ENCODE peak calls at places on chromosomes 1 and 21, in five cellular contexts. One of them, this sample, is unnamed.

GRCh38 chr1:28773105-28773504 is 36.4 kb downstream of the YTHDF2 start:
- DNase-seq in NCI-H2107: no peak
- DNase-seq in myocyte: no peak
- DNase-seq in T-cell: no peak
- DNase-seq in endothelial cell: no peak
- DNase-seq in this sample: no peak

GRCh38 chr1:183040600-183040999 is 17.4 kb downstream of the LAMC1 start:
- DNase-seq in NCI-H2107: no peak
- DNase-seq in myocyte: no peak
- DNase-seq in T-cell: no peak
- DNase-seq in endothelial cell: no peak
- DNase-seq in this sample: no peak

GRCh38 chr21:15823486-15824150 is 93.8 kb downstream of the USP25 start:
- DNase-seq in NCI-H2107: no peak
- DNase-seq in myocyte: no peak
- DNase-seq in T-cell: no peak
- DNase-seq in endothelial cell: no peak
- DNase-seq in this sample: no peak

GRCh38 chr1:41404308-41404755 is 43.1 kb downstream of the FOXO6 start:
- DNase-seq in NCI-H2107: no peak
- DNase-seq in myocyte: peak; percentile 86
- DNase-seq in T-cell: peak; percentile 12
- DNase-seq in endothelial cell: peak; percentile 70
- DNase-seq in this sample: peak; percentile 87

GRCh38 chr1:151606867-151607266 is 5.0 kb upstream of the SNX27 start:
- DNase-seq in NCI-H2107: no peak
- DNase-seq in myocyte: no peak
- DNase-seq in T-cell: no peak
- DNase-seq in endothelial cell: no peak
- DNase-seq in this sample: no peak

GRCh38 chr1:215023151-215023832 is 59.2 kb upstream of the KCNK2 start:
- DNase-seq in NCI-H2107: no peak
- DNase-seq in myocyte: no peak
- DNase-seq in T-cell: no peak
- DNase-seq in endothelial cell: no peak
- DNase-seq in this sample: peak; percentile 31

GRCh38 chr1:236273358-236273757 is 8.4 kb downstream of the ERO1B start:
- DNase-seq in NCI-H2107: no peak
- DNase-seq in myocyte: no peak
- DNase-seq in T-cell: no peak
- DNase-seq in endothelial cell: no peak
- DNase-seq in this sample: no peak

GRCh38 chr1:44970317-44970716 is 16.1 kb downstream of the EIF2B3 start:
- DNase-seq in NCI-H2107: no peak
- DNase-seq in myocyte: peak; percentile 14
- DNase-seq in T-cell: no peak
- DNase-seq in endothelial cell: no peak
- DNase-seq in this sample: peak; percentile 25

GRCh38 chr1:192529811-192530210 is 45.8 kb upstream of the RGS1 start:
- DNase-seq in NCI-H2107: no peak
- DNase-seq in myocyte: no peak
- DNase-seq in T-cell: no peak
- DNase-seq in endothelial cell: no peak
- DNase-seq in this sample: no peak

GRCh38 chr1:25699501-25700089 is 83.0 kb downstream of the MAN1C1 start:
- DNase-seq in NCI-H2107: no peak
- DNase-seq in myocyte: peak; percentile 76
- DNase-seq in T-cell: no peak
- DNase-seq in endothelial cell: no peak
- DNase-seq in this sample: no peak

GRCh38 chr1:182649041-182649440 is 35.3 kb downstream of the RGS8 start:
- DNase-seq in NCI-H2107: no peak
- DNase-seq in myocyte: no peak
- DNase-seq in T-cell: no peak
- DNase-seq in endothelial cell: no peak
- DNase-seq in this sample: no peak

GRCh38 chr21:30044447-30045064 is 104.8 kb upstream of the GRIK1 start:
- DNase-seq in NCI-H2107: no peak
- DNase-seq in myocyte: peak; percentile 16
- DNase-seq in T-cell: no peak
- DNase-seq in endothelial cell: peak; percentile 33
- DNase-seq in this sample: peak; percentile 3

GRCh38 chr1:168079761-168080160 is 57.0 kb downstream of the GPR161 start:
- DNase-seq in NCI-H2107: no peak
- DNase-seq in myocyte: peak; percentile 22
- DNase-seq in T-cell: no peak
- DNase-seq in endothelial cell: no peak
- DNase-seq in this sample: peak; percentile 77

GRCh38 chr1:220189750-220190347 is 82.4 kb downstream of the RAB3GAP2 start:
- DNase-seq in NCI-H2107: no peak
- DNase-seq in myocyte: peak; percentile 24
- DNase-seq in T-cell: no peak
- DNase-seq in endothelial cell: no peak
- DNase-seq in this sample: peak; percentile 26

GRCh38 chr1:64653466-64653865 is 91.4 kb upstream of the RAVER2 start:
- DNase-seq in NCI-H2107: no peak
- DNase-seq in myocyte: no peak
- DNase-seq in T-cell: no peak
- DNase-seq in endothelial cell: no peak
- DNase-seq in this sample: no peak

GRCh38 chr21:46127239-46128105 is 27.9 kb downstream of the FTCD start:
- DNase-seq in NCI-H2107: no peak
- DNase-seq in myocyte: no peak
- DNase-seq in T-cell: no peak
- DNase-seq in endothelial cell: no peak
- DNase-seq in this sample: no peak

GRCh38 chr21:37793660-37794059 is 122.6 kb downstream of the KCNJ6 start:
- DNase-seq in NCI-H2107: no peak
- DNase-seq in myocyte: no peak
- DNase-seq in T-cell: no peak
- DNase-seq in endothelial cell: no peak
- DNase-seq in this sample: peak; percentile 63